ENCODE peak calls at places on chromosome 13, in seven cellular contexts. One of them, this sample, is unnamed.
A peak's percentile ranks its signal among the peaks of the same experiment; 100 is the strongest.

GRCh38 chr13:110493161-110493593 is 68.3 kb downstream of the RAB20 start:
- DNase-seq in T-cell: no peak
- DNase-seq in NCI-H1105: no peak
- DNase-seq in neural crest cell: no peak
- DNase-seq in stimulated activated CD4-positive, alpha-beta T cell treated with anti-CD3 and anti-CD28 coated beads, Interleukin-1b, Interleukin-23, amount 100 ng/mL, for 24 hours: no peak
- DNase-seq in transverse colon: no peak
- DNase-seq in IMR-90: no peak
- DNase-seq in this sample: no peak

GRCh38 chr13:44396963-44397580 is 23.4 kb downstream of the SERP2 start:
- DNase-seq in stimulated activated CD4-positive, alpha-beta T cell treated with anti-CD3 and anti-CD28 coated beads, Interleukin-1b, Interleukin-23, amount 100 ng/mL, for 24 hours: no peak
- DNase-seq in T-cell: no peak
- DNase-seq in neural crest cell: no peak
- DNase-seq in transverse colon: no peak
- DNase-seq in NCI-H1105: no peak
- DNase-seq in IMR-90: peak; percentile 26
- DNase-seq in this sample: no peak

GRCh38 chr13:51958217-51958547 is 53.1 kb downstream of the ATP7B start:
- DNase-seq in transverse colon: peak; percentile 85
- DNase-seq in T-cell: no peak
- DNase-seq in NCI-H1105: no peak
- DNase-seq in IMR-90: no peak
- DNase-seq in neural crest cell: no peak
- DNase-seq in stimulated activated CD4-positive, alpha-beta T cell treated with anti-CD3 and anti-CD28 coated beads, Interleukin-1b, Interleukin-23, amount 100 ng/mL, for 24 hours: no peak
- DNase-seq in this sample: no peak

GRCh38 chr13:114066956-114067355 is 65.5 kb downstream of the RASA3 start:
- DNase-seq in IMR-90: no peak
- DNase-seq in NCI-H1105: no peak
- DNase-seq in T-cell: no peak
- DNase-seq in stimulated activated CD4-positive, alpha-beta T cell treated with anti-CD3 and anti-CD28 coated beads, Interleukin-1b, Interleukin-23, amount 100 ng/mL, for 24 hours: no peak
- DNase-seq in neural crest cell: no peak
- DNase-seq in transverse colon: no peak
- DNase-seq in this sample: no peak

GRCh38 chr13:38697628-38698333 is 10.9 kb downstream of the FREM2 start:
- DNase-seq in stimulated activated CD4-positive, alpha-beta T cell treated with anti-CD3 and anti-CD28 coated beads, Interleukin-1b, Interleukin-23, amount 100 ng/mL, for 24 hours: no peak
- DNase-seq in neural crest cell: no peak
- DNase-seq in transverse colon: no peak
- DNase-seq in NCI-H1105: no peak
- DNase-seq in IMR-90: no peak
- DNase-seq in T-cell: no peak
- DNase-seq in this sample: no peak

GRCh38 chr13:22801402-22802003 is 379.3 kb upstream of the SGCG start:
- DNase-seq in neural crest cell: no peak
- DNase-seq in T-cell: no peak
- DNase-seq in stimulated activated CD4-positive, alpha-beta T cell treated with anti-CD3 and anti-CD28 coated beads, Interleukin-1b, Interleukin-23, amount 100 ng/mL, for 24 hours: no peak
- DNase-seq in NCI-H1105: no peak
- DNase-seq in transverse colon: no peak
- DNase-seq in IMR-90: peak; percentile 5
- DNase-seq in this sample: no peak

GRCh38 chr13:91375119-91375729 is 23.2 kb upstream of the GPC5 start:
- DNase-seq in T-cell: no peak
- DNase-seq in NCI-H1105: no peak
- DNase-seq in neural crest cell: no peak
- DNase-seq in stimulated activated CD4-positive, alpha-beta T cell treated with anti-CD3 and anti-CD28 coated beads, Interleukin-1b, Interleukin-23, amount 100 ng/mL, for 24 hours: no peak
- DNase-seq in IMR-90: peak; percentile 8
- DNase-seq in transverse colon: no peak
- DNase-seq in this sample: peak; percentile 7

GRCh38 chr13:73433893-73434292 is 375.1 kb downstream of the KLF5 start:
- DNase-seq in neural crest cell: no peak
- DNase-seq in stimulated activated CD4-positive, alpha-beta T cell treated with anti-CD3 and anti-CD28 coated beads, Interleukin-1b, Interleukin-23, amount 100 ng/mL, for 24 hours: no peak
- DNase-seq in T-cell: no peak
- DNase-seq in NCI-H1105: no peak
- DNase-seq in IMR-90: no peak
- DNase-seq in transverse colon: no peak
- DNase-seq in this sample: no peak

GRCh38 chr13:108574856-108575255 is 54.6 kb upstream of the MYO16 start:
- DNase-seq in neural crest cell: no peak
- DNase-seq in transverse colon: no peak
- DNase-seq in NCI-H1105: no peak
- DNase-seq in IMR-90: no peak
- DNase-seq in stimulated activated CD4-positive, alpha-beta T cell treated with anti-CD3 and anti-CD28 coated beads, Interleukin-1b, Interleukin-23, amount 100 ng/mL, for 24 hours: no peak
- DNase-seq in T-cell: no peak
- DNase-seq in this sample: no peak

This sample was measured in Panc1.